ENCODE peak calls at places on chromosomes 3 and 15, in eight cellular contexts. Q, U, R, Z, X, H, B and J are unnamed samples.

GRCh38 chr15:66939016-66939415 is 126.4 kb upstream of the SMAD3 start:
- DNase-seq in Q (no peak), U (no peak), R (no peak), Z (no peak), X (no peak), H (no peak), B (no peak), J (no peak)

GRCh38 chr15:67224889-67225288 is 29.6 kb downstream of the AAGAB start:
- DNase-seq in Q (no peak), U (no peak), R (no peak), Z (no peak), X (no peak), H (no peak), B (no peak), J (no peak)

GRCh38 chr3:151992326-151993041 is 119.0 kb downstream of the SUCNR1 start:
- DNase-seq in Q (no peak), U (no peak), R (no peak), Z (no peak), X (no peak), H (no peak), B (no peak), J (no peak)

GRCh38 chr3:127063916-127064315 is 81.0 kb downstream of the PLXNA1 start:
- DNase-seq in Q (no peak), U (no peak), R (no peak), Z (no peak), X (no peak), H (no peak), B (no peak), J (no peak)

GRCh38 chr3:107965141-107965540 is 125.7 kb downstream of the CD47 start:
- DNase-seq in Q (no peak), U (no peak), R (no peak), Z (no peak), X (no peak), H (no peak), B (no peak), J (no peak)

GRCh38 chr15:52139599-52140462 is 27.3 kb upstream of the BCL2L10 start:
- DNase-seq in Q (peak; percentile 94), U (no peak), R (peak; percentile 80), Z (no peak), X (peak; percentile 87), H (peak; percentile 40), B (peak; percentile 4), J (peak; percentile 13)

GRCh38 chr3:58260261-58260731 is 22.7 kb downstream of the ABHD6 start:
- DNase-seq in Q (peak; percentile 75), U (no peak), R (no peak), Z (peak; percentile 40), X (peak; percentile 75), H (no peak), B (no peak), J (no peak)

GRCh38 chr15:90903733-90904536 is 833 bp downstream of the MAN2A2 start:
- DNase-seq in Q (peak; percentile 40), U (no peak), R (peak; percentile 35), Z (peak; percentile 67), X (no peak), H (no peak), B (no peak), J (no peak)

GRCh38 chr3:151230644-151231043 is 27.6 kb upstream of the GPR171 start:
- DNase-seq in Q (peak; percentile 8), U (no peak), R (no peak), Z (no peak), X (no peak), H (no peak), B (no peak), J (no peak)

GRCh38 chr15:70853270-70853854 is 595 bp downstream of the LARP6 start:
- DNase-seq in Q (no peak), U (no peak), R (no peak), Z (peak; percentile 14), X (peak; percentile 69), H (no peak), B (no peak), J (no peak)

GRCh38 chr3:101567528-101568317 is 6.1 kb downstream of the TRMT10C start:
- DNase-seq in Q (no peak), U (no peak), R (no peak), Z (no peak), X (no peak), H (no peak), B (no peak), J (no peak)

GRCh38 chr3:7015683-7016440 is 154.9 kb downstream of the GRM7 start:
- DNase-seq in Q (no peak), U (no peak), R (no peak), Z (no peak), X (no peak), H (no peak), B (no peak), J (no peak)

GRCh38 chr3:16124636-16125035 is 49.8 kb upstream of the GALNT15 start:
- DNase-seq in Q (peak; percentile 15), U (no peak), R (no peak), Z (no peak), X (peak; percentile 74), H (no peak), B (no peak), J (no peak)

GRCh38 chr3:175212896-175213295 is 353.8 kb downstream of the NAALADL2 start:
- DNase-seq in Q (no peak), U (no peak), R (no peak), Z (no peak), X (no peak), H (no peak), B (no peak), J (no peak)